ENCODE peak calls at places on chromosomes 2 and 18, in six cellular contexts. F, V, D, J, U and N are unnamed samples.

GRCh38 chr2:128282246-128282975 is 36.3 kb downstream of the HS6ST1 start:
- DNase-seq in F (peak; percentile 71), V (peak; percentile 47), D (no peak), J (no peak), U (no peak), N (no peak)

GRCh38 chr2:134389331-134389835 is 135.5 kb downstream of the MGAT5 start:
- DNase-seq in F (no peak), V (no peak), D (no peak), J (no peak), U (no peak), N (no peak)

GRCh38 chr2:38070438-38070837 is 5.5 kb downstream of the CYP1B1 start:
- DNase-seq in F (no peak), V (no peak), D (no peak), J (no peak), U (no peak), N (no peak)

GRCh38 chr2:220272656-220273055 is 645.2 kb downstream of the SLC4A3 start:
- DNase-seq in F (no peak), V (no peak), D (no peak), J (no peak), U (no peak), N (no peak)

GRCh38 chr2:154452906-154453493 is 245.5 kb upstream of the KCNJ3 start:
- DNase-seq in F (no peak), V (no peak), D (no peak), J (no peak), U (no peak), N (no peak)

GRCh38 chr2:143600136-143600535 is 470.9 kb downstream of the ARHGAP15 start:
- DNase-seq in F (no peak), V (no peak), D (no peak), J (no peak), U (no peak), N (no peak)

GRCh38 chr2:208112969-208113368 is 11.4 kb downstream of the CRYGD start:
- DNase-seq in F (no peak), V (no peak), D (no peak), J (no peak), U (no peak), N (no peak)

GRCh38 chr2:77054938-77055337 is 467.2 kb downstream of the LRRTM4 start:
- DNase-seq in F (no peak), V (no peak), D (no peak), J (no peak), U (no peak), N (no peak)

GRCh38 chr18:2881490-2882195 is 34.8 kb downstream of the EMILIN2 start:
- DNase-seq in F (peak; percentile 92), V (no peak), D (peak; percentile 84), J (peak; percentile 50), U (no peak), N (peak; percentile 84)

GRCh38 chr2:205895981-205896655 is 189.9 kb downstream of the INO80D start:
- DNase-seq in F (no peak), V (no peak), D (no peak), J (no peak), U (no peak), N (no peak)

GRCh38 chr2:179703702-179704101 is 157.7 kb downstream of the ZNF385B start:
- DNase-seq in F (no peak), V (no peak), D (no peak), J (no peak), U (no peak), N (no peak)

GRCh38 chr18:34352385-34353163 is 127.9 kb upstream of the NOL4 start:
- DNase-seq in F (no peak), V (no peak), D (no peak), J (no peak), U (no peak), N (no peak)

GRCh38 chr2:224412064-224412921 is 10.4 kb upstream of the FAM124B start:
- DNase-seq in F (no peak), V (no peak), D (no peak), J (no peak), U (no peak), N (no peak)

GRCh38 chr2:84197901-84198300 is 261.2 kb downstream of the SUCLG1 start:
- DNase-seq in F (no peak), V (no peak), D (no peak), J (no peak), U (no peak), N (no peak)

GRCh38 chr2:82215212-82215611 is 1910.7 kb upstream of the LRRTM1 start:
- DNase-seq in F (no peak), V (no peak), D (no peak), J (no peak), U (no peak), N (no peak)

GRCh38 chr2:62662131-62662530 is 43.4 kb upstream of the EHBP1 start:
- DNase-seq in F (no peak), V (no peak), D (no peak), J (no peak), U (no peak), N (no peak)

GRCh38 chr2:62662548-62662947 is 43.0 kb upstream of the EHBP1 start:
- DNase-seq in F (no peak), V (no peak), D (no peak), J (no peak), U (no peak), N (no peak)

GRCh38 chr2:62665446-62665845 is 40.1 kb upstream of the EHBP1 start:
- DNase-seq in F (no peak), V (no peak), D (no peak), J (no peak), U (no peak), N (no peak)

GRCh38 chr2:62663443-62663842 is 42.1 kb upstream of the EHBP1 start:
- DNase-seq in F (no peak), V (no peak), D (no peak), J (no peak), U (no peak), N (no peak)

GRCh38 chr2:62663920-62664319 is 41.6 kb upstream of the EHBP1 start:
- DNase-seq in F (no peak), V (no peak), D (no peak), J (no peak), U (no peak), N (no peak)
- H3K4me3 ChIP-seq in F (no peak overlapping the region), V (no peak overlapping the region), D (no peak overlapping the region), J (no peak overlapping the region), U (no peak overlapping the region), N (no peak overlapping the region)

GRCh38 chr18:5538541-5538940 is 5.3 kb downstream of the EPB41L3 start:
- DNase-seq in F (no peak), V (no peak), D (no peak), J (no peak), U (no peak), N (no peak)

GRCh38 chr18:5542393-5543035 is 1.3 kb downstream of the EPB41L3 start:
- DNase-seq in F (no peak), V (peak; percentile 61), D (no peak), J (no peak), U (peak; percentile 20), N (no peak)

GRCh38 chr18:5546660-5547059 is 2.9 kb upstream of the EPB41L3 start:
- DNase-seq in F (no peak), V (no peak), D (no peak), J (no peak), U (no peak), N (no peak)

GRCh38 chr18:5543036-5543671 is 643 bp downstream of the EPB41L3 start:
- DNase-seq in F (no peak), V (no peak), D (no peak), J (no peak), U (no peak), N (no peak)

GRCh38 chr18:5543854-5544389 is at the start of gene EPB41L3:
- DNase-seq in F (peak; percentile 86), V (peak; percentile 69), D (peak; percentile 74), J (no peak), U (peak; percentile 18), N (no peak)
- H3K4me3 ChIP-seq in F (peak within 1 kb of the TSS; percentile 2), V (peak within 1 kb of the TSS; percentile 59), D (peak within 1 kb of the TSS; percentile 79), J (no peak within 1 kb of the TSS), U (peak within 1 kb of the TSS; percentile 41), N (peak within 1 kb of the TSS; percentile 63)

GRCh38 chr18:8088626-8089025 is 520.6 kb upstream of the RAB12 start:
- DNase-seq in F (no peak), V (no peak), D (no peak), J (no peak), U (no peak), N (no peak)

GRCh38 chr18:8081267-8081666 is 514.2 kb downstream of the PTPRM start:
- DNase-seq in F (no peak), V (no peak), D (no peak), J (no peak), U (no peak), N (no peak)

GRCh38 chr18:8080092-8080491 is 513.0 kb downstream of the PTPRM start:
- DNase-seq in F (no peak), V (no peak), D (no peak), J (no peak), U (no peak), N (no peak)

GRCh38 chr18:8081872-8082553 is 514.9 kb downstream of the PTPRM start:
- DNase-seq in F (no peak), V (no peak), D (no peak), J (no peak), U (no peak), N (no peak)

GRCh38 chr18:8084160-8084559 is 517.0 kb downstream of the PTPRM start:
- DNase-seq in F (no peak), V (no peak), D (no peak), J (no peak), U (peak; percentile 29), N (no peak)
- H3K4me3 ChIP-seq in F (no peak overlapping the region), V (no peak overlapping the region), D (no peak overlapping the region), J (no peak overlapping the region), U (no peak overlapping the region), N (no peak overlapping the region)

GRCh38 chr2:241844831-241845578 is 13.7 kb downstream of the PDCD1 start:
- DNase-seq in F (peak; percentile 72), V (peak; percentile 41), D (no peak), J (no peak), U (peak; percentile 13), N (no peak)
- H3K4me3 ChIP-seq in F (no peak overlapping the region), V (peak overlapping the region; percentile 50), D (peak overlapping the region; percentile 75), J (no peak overlapping the region), U (peak overlapping the region; percentile 30), N (peak overlapping the region; percentile 40)

DNA sequence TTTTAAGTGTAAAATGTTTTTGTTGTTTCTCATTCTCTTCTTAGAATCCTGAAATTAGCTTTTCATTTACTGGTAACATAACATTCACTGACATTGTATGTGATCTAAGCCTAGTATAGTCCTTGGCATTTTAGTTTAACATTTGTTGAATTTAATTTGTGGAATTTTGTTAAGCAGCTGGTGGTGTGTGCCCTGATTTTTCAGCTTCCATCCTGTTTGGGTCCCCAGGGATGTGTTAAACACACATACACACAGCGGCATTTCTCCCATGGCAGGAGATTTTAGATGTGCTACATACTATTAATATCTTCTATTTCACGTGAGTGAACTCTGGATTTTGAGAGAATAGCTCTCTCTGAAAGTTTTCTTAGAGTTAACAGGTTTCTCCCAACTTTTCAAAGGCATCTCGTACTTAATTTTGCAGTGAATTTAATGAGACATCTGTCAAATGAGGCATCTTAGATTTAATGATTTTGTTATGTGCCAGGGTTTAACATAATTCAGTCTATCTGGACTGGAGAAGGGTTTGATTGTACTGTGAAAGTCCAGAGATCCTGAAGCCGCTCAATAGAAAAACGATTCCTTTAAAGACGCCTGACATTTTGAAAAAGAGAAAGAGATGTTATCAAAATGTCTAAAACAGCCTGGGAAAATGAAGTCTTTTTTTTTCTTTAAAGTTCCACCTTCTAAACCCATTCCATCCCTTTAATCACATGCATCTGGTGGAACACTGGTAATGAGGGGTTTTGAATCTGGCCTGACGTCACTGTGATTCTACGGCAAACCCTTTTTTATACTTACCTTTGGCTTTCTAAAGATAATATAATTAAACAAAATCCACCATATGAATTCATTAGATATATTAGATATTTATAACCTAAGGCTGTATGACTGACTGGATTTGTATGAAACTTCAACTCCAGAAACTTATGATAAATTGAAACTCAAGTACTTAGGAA is 6.8 kb downstream of the PHLPP1 start:
- DNase-seq in F (no peak), V (no peak), D (no peak), J (no peak), U (no peak), N (no peak)
- H3K4me3 ChIP-seq in F (no peak overlapping the region), V (no peak overlapping the region), D (peak overlapping the region; percentile 36), J (no peak overlapping the region), U (no peak overlapping the region), N (no peak overlapping the region)

GRCh38 chr2:64860321-64860751 is 128.9 kb upstream of the SLC1A4 start:
- DNase-seq in F (peak; percentile 67), V (no peak), D (no peak), J (no peak), U (no peak), N (no peak)
- H3K4me3 ChIP-seq in F (no peak overlapping the region), V (peak overlapping the region; percentile 51), D (peak overlapping the region; percentile 61), J (no peak overlapping the region), U (peak overlapping the region; percentile 42), N (peak overlapping the region; percentile 56)